ENCODE peak calls at places on chromosomes 5 and 9, in four cellular contexts. One of them, this sample, is unnamed. For H3K4me1, the result is how much of the 10 kb centered on the place peaks cover.

GRCh38 chr5:138611295-138612220 is 36.4 kb upstream of the HSPA9 start:
- DNase-seq in neural progenitor cell: peak
- DNase-seq in GM23338: peak
- DNase-seq in fibroblast of lung: peak
- DNase-seq in this sample: no peak

GRCh38 chr5:176658007-176658599 is 10.8 kb downstream of the TSPAN17 start:
- DNase-seq in neural progenitor cell: peak
- DNase-seq in GM23338: peak
- DNase-seq in fibroblast of lung: peak
- DNase-seq in this sample: peak

GRCh38 chr5:41157272-41157671 is 56.1 kb downstream of the C6 start:
- DNase-seq in neural progenitor cell: no peak
- DNase-seq in fibroblast of lung: peak
- DNase-seq in GM23338: no peak
- DNase-seq in this sample: no peak

GRCh38 chr5:76292923-76293322 is 110.2 kb upstream of the IQGAP2 start:
- DNase-seq in neural progenitor cell: no peak
- DNase-seq in GM23338: no peak
- DNase-seq in fibroblast of lung: no peak
- DNase-seq in this sample: no peak

GRCh38 chr5:118768607-118769175 is 219.7 kb downstream of the DTWD2 start:
- DNase-seq in fibroblast of lung: no peak
- DNase-seq in neural progenitor cell: no peak
- DNase-seq in GM23338: no peak
- DNase-seq in this sample: no peak

GRCh38 chr5:149581192-149581861 is at the start of gene ARHGEF37:
- DNase-seq in fibroblast of lung: peak
- DNase-seq in neural progenitor cell: peak
- DNase-seq in GM23338: peak
- DNase-seq in this sample: peak

GRCh38 chr9:87157366-87158031 is 210.2 kb upstream of the GAS1 start:
- DNase-seq in fibroblast of lung: no peak
- DNase-seq in GM23338: no peak
- DNase-seq in neural progenitor cell: no peak
- DNase-seq in this sample: peak

GRCh38 chr9:34578241-34579096 is 11.1 kb downstream of the CNTFR start:
- DNase-seq in fibroblast of lung: peak
- DNase-seq in neural progenitor cell: peak
- DNase-seq in GM23338: peak
- DNase-seq in this sample: peak

GRCh38 chr5:148912714-148913398 is 86.4 kb downstream of the ADRB2 start:
- DNase-seq in GM23338: peak
- DNase-seq in fibroblast of lung: peak
- DNase-seq in neural progenitor cell: peak
- DNase-seq in this sample: peak

GRCh38 chr9:90057361-90057760 is 452.5 kb downstream of the GADD45G start:
- DNase-seq in fibroblast of lung: no peak
- DNase-seq in neural progenitor cell: no peak
- DNase-seq in GM23338: no peak
- DNase-seq in this sample: no peak

GRCh38 chr5:10704949-10705621 is 55.9 kb downstream of the DAP start:
- DNase-seq in GM23338: no peak
- DNase-seq in neural progenitor cell: no peak
- DNase-seq in fibroblast of lung: peak
- DNase-seq in this sample: peak

GRCh38 chr5:38323645-38324295 is 65.4 kb downstream of the EGFLAM start:
- DNase-seq in GM23338: no peak
- DNase-seq in neural progenitor cell: no peak
- DNase-seq in fibroblast of lung: peak
- DNase-seq in this sample: peak

GRCh38 chr5:171745602-171746001 is 40.0 kb upstream of the SMIM23 start:
- DNase-seq in fibroblast of lung: no peak
- DNase-seq in neural progenitor cell: no peak
- DNase-seq in GM23338: no peak
- DNase-seq in this sample: no peak

GRCh38 chr9:113598883-113599282 is 135.4 kb downstream of the RGS3 start:
- DNase-seq in fibroblast of lung: no peak
- DNase-seq in GM23338: no peak
- DNase-seq in neural progenitor cell: no peak
- DNase-seq in this sample: peak

GRCh38 chr5:38925154-38925925 is 79.5 kb downstream of the OSMR start:
- DNase-seq in GM23338: no peak
- DNase-seq in neural progenitor cell: no peak
- DNase-seq in fibroblast of lung: peak
- DNase-seq in this sample: peak

GRCh38 chr9:86286278-86286677 is 3.9 kb upstream of the ISCA1 start:
- DNase-seq in fibroblast of lung: no peak
- DNase-seq in neural progenitor cell: no peak
- DNase-seq in GM23338: peak
- DNase-seq in this sample: no peak

GRCh38 chr5:75202935-75203334 is 33.7 kb downstream of the ANKRD31 start:
- DNase-seq in GM23338: peak
- DNase-seq in neural progenitor cell: no peak
- DNase-seq in fibroblast of lung: no peak
- DNase-seq in this sample: no peak

GRCh38 chr5:172701336-172702061 is 60.4 kb downstream of the NEURL1B start:
- DNase-seq in fibroblast of lung: no peak
- DNase-seq in GM23338: no peak
- DNase-seq in neural progenitor cell: peak
- DNase-seq in this sample: peak

GRCh38 chr5:137939331-137939730 is 50.1 kb downstream of the PKD2L2 start:
- DNase-seq in GM23338: no peak
- DNase-seq in fibroblast of lung: no peak
- DNase-seq in neural progenitor cell: no peak
- DNase-seq in this sample: no peak

GRCh38 chr9:136345281-136346156 is 18.0 kb downstream of the DNLZ start:
- DNase-seq in GM23338: peak
- DNase-seq in fibroblast of lung: peak
- DNase-seq in neural progenitor cell: peak
- DNase-seq in this sample: peak

GRCh38 chr9:131837316-131837715 is 97.4 kb upstream of the RAPGEF1 start:
- DNase-seq in neural progenitor cell: peak
- DNase-seq in fibroblast of lung: no peak
- DNase-seq in GM23338: peak
- DNase-seq in this sample: peak

GRCh38 chr9:127128341-127129072 is 6.1 kb upstream of the ANGPTL2 start:
- DNase-seq in GM23338: no peak
- DNase-seq in neural progenitor cell: no peak
- DNase-seq in fibroblast of lung: peak
- DNase-seq in this sample: no peak

GRCh38 chr9:73042155-73042554 is 89.3 kb upstream of the ALDH1A1 start:
- DNase-seq in GM23338: no peak
- DNase-seq in neural progenitor cell: no peak
- DNase-seq in fibroblast of lung: peak
- DNase-seq in this sample: no peak

GRCh38 chr5:173592050-173592669 is 24.3 kb downstream of the BOD1 start:
- DNase-seq in GM23338: peak
- DNase-seq in neural progenitor cell: no peak
- DNase-seq in fibroblast of lung: peak
- DNase-seq in this sample: no peak

GRCh38 chr5:72959257-72959656 is 3.4 kb downstream of the FCHO2 start:
- DNase-seq in neural progenitor cell: no peak
- DNase-seq in fibroblast of lung: no peak
- DNase-seq in GM23338: no peak
- DNase-seq in this sample: no peak

GRCh38 chr9:7901676-7902075 is 102.1 kb upstream of the DMAC1 start:
- DNase-seq in neural progenitor cell: no peak
- DNase-seq in GM23338: no peak
- DNase-seq in fibroblast of lung: peak
- DNase-seq in this sample: no peak

GRCh38 chr9:100427366-100428263 is 672 bp downstream of the MSANTD3 start:
- DNase-seq in GM23338: peak
- DNase-seq in fibroblast of lung: peak
- DNase-seq in neural progenitor cell: peak
- DNase-seq in this sample: peak

GRCh38 chr9:70165006-70165602 is 93.7 kb upstream of the SMC5 start:
- DNase-seq in fibroblast of lung: no peak
- DNase-seq in neural progenitor cell: peak
- DNase-seq in GM23338: no peak
- DNase-seq in this sample: no peak

GRCh38 chr9:120348951-120349429 is 231.0 kb downstream of the CDK5RAP2 start:
- DNase-seq in GM23338: peak
- DNase-seq in neural progenitor cell: peak
- DNase-seq in fibroblast of lung: peak
- DNase-seq in this sample: peak

GRCh38 chr5:36948041-36948440 is 71.5 kb downstream of the NIPBL start:
- DNase-seq in neural progenitor cell: no peak
- DNase-seq in fibroblast of lung: peak
- DNase-seq in GM23338: no peak
- DNase-seq in this sample: peak

GRCh38 chr5:159886312-159886711 is 30.0 kb upstream of the ADRA1B start:
- DNase-seq in neural progenitor cell: no peak
- DNase-seq in GM23338: no peak
- DNase-seq in fibroblast of lung: no peak
- DNase-seq in this sample: no peak

GRCh38 chr9:14722391-14723035 is at the start of gene CER1:
- DNase-seq in neural progenitor cell: peak
- DNase-seq in fibroblast of lung: no peak
- DNase-seq in GM23338: peak
- DNase-seq in this sample: no peak

GRCh38 chr5:55073211-55073610 is 29.2 kb upstream of the GZMA start:
- DNase-seq in fibroblast of lung: no peak
- DNase-seq in neural progenitor cell: no peak
- DNase-seq in GM23338: no peak
- DNase-seq in this sample: no peak

GRCh38 chr5:95959964-95960801 is 1.5 kb downstream of the ELL2 start:
- DNase-seq in GM23338: no peak
- DNase-seq in fibroblast of lung: peak
- DNase-seq in neural progenitor cell: peak
- DNase-seq in this sample: peak

DNA sequence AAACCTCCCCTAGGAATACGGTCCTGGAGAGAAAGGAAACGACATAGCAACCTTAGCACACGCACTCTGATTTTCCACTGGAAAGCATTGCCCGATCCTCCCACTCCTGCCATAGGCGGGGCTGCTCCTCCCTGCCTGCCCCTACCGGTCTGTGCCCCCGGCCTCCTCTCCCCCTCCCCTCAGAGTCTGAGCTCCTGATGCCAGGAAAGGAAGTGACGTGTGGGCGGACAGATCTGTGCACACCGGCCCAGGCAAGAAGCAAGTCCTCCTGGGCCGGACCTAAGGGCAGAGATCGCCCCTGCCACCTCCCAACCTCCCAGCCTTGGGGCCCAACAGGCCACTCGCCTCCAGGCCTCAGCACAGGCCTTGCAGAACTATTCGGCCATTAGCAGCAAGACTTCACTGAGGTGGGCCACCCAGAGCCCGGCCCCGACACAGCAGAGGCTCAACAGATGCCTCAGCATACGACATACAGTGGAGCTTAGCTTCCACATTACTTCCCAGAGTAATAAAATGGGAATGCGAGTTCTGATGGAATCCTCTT is 7.2 kb downstream of the NINJ1 start:
- DNase-seq in GM23338: peak
- DNase-seq in fibroblast of lung: no peak
- DNase-seq in neural progenitor cell: peak
- DNase-seq in this sample: peak
- H3K4me1 ChIP-seq in GM23338: under half
- H3K4me1 ChIP-seq in fibroblast of lung: under half
- H3K4me1 ChIP-seq in neural progenitor cell: under half
- H3K4me1 ChIP-seq in this sample: under half

GRCh38 chr5:61289669-61290363 is 42.2 kb upstream of the ZSWIM6 start:
- DNase-seq in neural progenitor cell: no peak
- DNase-seq in fibroblast of lung: no peak
- DNase-seq in GM23338: no peak
- DNase-seq in this sample: no peak
- H3K4me3 ChIP-seq in neural progenitor cell: no peak
- H3K4me3 ChIP-seq in fibroblast of lung: no peak
- H3K4me3 ChIP-seq in GM23338: no peak
- H3K4me3 ChIP-seq in this sample: no peak

GRCh38 chr5:141808857-141809256 is 69.4 kb downstream of the PCDH1 start:
- DNase-seq in fibroblast of lung: no peak
- DNase-seq in neural progenitor cell: no peak
- DNase-seq in GM23338: no peak
- DNase-seq in this sample: peak
- H2AFZ ChIP-seq in fibroblast of lung: no peak
- H2AFZ ChIP-seq in neural progenitor cell: no peak
- H2AFZ ChIP-seq in GM23338: no peak
- H2AFZ ChIP-seq in this sample: no peak

DNA sequence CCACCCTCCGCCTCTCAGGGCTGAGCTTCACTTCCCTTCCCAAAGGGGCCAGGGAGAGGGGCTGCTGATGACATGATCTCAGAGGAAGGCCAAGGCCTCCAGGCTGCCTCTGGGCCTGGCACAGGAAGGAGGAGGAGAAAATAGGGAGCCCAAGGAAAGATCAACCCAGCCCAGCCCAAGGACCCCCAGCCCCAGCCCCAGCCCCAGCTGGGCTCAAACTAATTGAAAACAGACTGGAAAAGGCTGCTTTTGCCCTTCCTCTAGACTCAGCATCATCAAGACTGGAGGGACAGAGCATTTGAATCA is 18.3 kb upstream of the KCNIP1 start:
- DNase-seq in GM23338: no peak
- DNase-seq in neural progenitor cell: no peak
- DNase-seq in fibroblast of lung: no peak
- DNase-seq in this sample: no peak
- H3K4me1 ChIP-seq in GM23338: under half
- H3K4me1 ChIP-seq in neural progenitor cell: under half
- H3K4me1 ChIP-seq in fibroblast of lung: under half
- H3K4me1 ChIP-seq in this sample: under half

DNA sequence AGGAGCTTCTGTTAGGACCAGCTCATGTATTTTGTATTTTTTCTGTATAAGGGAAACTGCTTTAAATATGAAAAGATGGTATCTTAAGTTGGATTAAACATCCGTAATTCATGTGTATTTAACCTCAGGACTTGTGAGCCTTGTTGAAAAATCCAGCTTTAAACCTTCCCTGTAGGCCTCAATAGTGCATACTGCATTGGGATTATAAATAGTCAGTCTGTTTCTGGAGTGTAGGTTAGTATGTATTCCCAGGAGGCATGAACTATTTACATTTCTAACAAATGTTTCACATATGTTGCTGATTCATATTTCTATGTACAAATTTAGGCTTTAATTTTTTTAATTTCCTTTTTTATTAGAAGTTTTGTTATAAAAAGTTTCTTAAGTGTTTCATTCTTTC is 137.9 kb upstream of the GRHPR start:
- DNase-seq in GM23338: no peak
- DNase-seq in neural progenitor cell: no peak
- DNase-seq in fibroblast of lung: peak
- DNase-seq in this sample: no peak
- H3K4me3 ChIP-seq in GM23338: no peak
- H3K4me3 ChIP-seq in neural progenitor cell: no peak
- H3K4me3 ChIP-seq in fibroblast of lung: no peak
- H3K4me3 ChIP-seq in this sample: no peak

DNA sequence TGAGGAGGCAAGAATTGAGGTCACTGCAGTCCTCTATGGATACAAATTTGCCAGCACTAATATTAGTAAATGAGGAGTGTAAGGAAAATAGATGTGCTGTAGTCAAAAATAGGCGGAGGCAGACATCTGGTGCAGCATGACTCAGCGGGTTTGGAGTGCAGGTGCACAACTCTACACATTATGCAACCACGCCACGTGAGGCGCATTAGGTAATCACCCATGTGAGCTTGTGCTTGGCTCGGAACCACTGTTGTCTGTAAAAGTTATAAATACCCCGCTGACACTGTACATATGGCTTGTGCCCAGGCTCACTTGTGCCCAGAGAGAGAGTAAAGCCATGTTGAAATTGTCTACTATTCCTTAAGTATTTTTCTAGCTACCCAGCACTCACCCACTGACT is 623.5 kb upstream of the NUDT12 start:
- DNase-seq in neural progenitor cell: peak
- DNase-seq in fibroblast of lung: no peak
- DNase-seq in GM23338: peak
- DNase-seq in this sample: no peak
- H2AFZ ChIP-seq in neural progenitor cell: no peak
- H2AFZ ChIP-seq in fibroblast of lung: no peak
- H2AFZ ChIP-seq in GM23338: no peak
- H2AFZ ChIP-seq in this sample: no peak